ENCODE peak calls at places on chromosomes 1 and 21, in six cellular contexts. Y is posterior vena cava, Q is smooth muscle cell of the brain vasculature, J is erythroblast, N is GM12865, R is stomach. M is an unnamed sample.

GRCh38 chr1:48214820-48215219 is 7.7 kb upstream of the SLC5A9 start:
- DNase-seq in R (peak; percentile 63), Y (no peak), J (no peak), N (no peak), Q (no peak), M (no peak)

GRCh38 chr1:225468270-225469020 is 40.6 kb upstream of the LBR start:
- DNase-seq in J (no peak), Q (no peak), Y (peak; percentile 65), R (no peak), N (peak; percentile 31), M (no peak)

GRCh38 chr1:99481391-99481996 is 164.4 kb upstream of the PALMD start:
- DNase-seq in N (peak; percentile 65), J (peak; percentile 64), Q (peak; percentile 26), R (no peak), Y (no peak), M (peak; percentile 69)

GRCh38 chr1:8020032-8020431 is 6.1 kb downstream of the ERRFI1 start:
- DNase-seq in J (no peak), R (no peak), Y (no peak), Q (no peak), N (no peak), M (no peak)

GRCh38 chr1:68185743-68186142 is 46.6 kb downstream of the WLS start:
- DNase-seq in Q (no peak), R (no peak), J (no peak), Y (no peak), N (no peak), M (no peak)

GRCh38 chr21:27423073-27423472 is 456.2 kb upstream of the ADAMTS5 start:
- DNase-seq in Q (peak; percentile 79), N (no peak), Y (peak; percentile 92), R (peak; percentile 38), J (no peak), M (no peak)

GRCh38 chr1:6438047-6438525 is 13.5 kb downstream of the ESPN start:
- DNase-seq in Q (no peak), Y (no peak), J (peak; percentile 81), N (peak; percentile 75), R (peak; percentile 69), M (peak; percentile 89)

GRCh38 chr1:14841456-14841855 is 243.0 kb downstream of the KAZN start:
- DNase-seq in N (no peak), Q (no peak), Y (no peak), J (no peak), R (no peak), M (no peak)

GRCh38 chr1:157286646-157287420 is 148.6 kb upstream of the ETV3 start:
- DNase-seq in Q (no peak), Y (no peak), J (no peak), N (no peak), R (no peak), M (no peak)

GRCh38 chr1:72280714-72281113 is 1.6 kb downstream of the NEGR1 start:
- DNase-seq in Y (no peak), R (no peak), N (no peak), Q (no peak), J (no peak), M (no peak)

GRCh38 chr1:58971629-58972140 is 187.8 kb upstream of the JUN start:
- DNase-seq in J (peak; percentile 16), R (peak; percentile 32), Y (no peak), Q (no peak), N (no peak), M (no peak)

GRCh38 chr1:234709473-234710279 is 99.7 kb upstream of the IRF2BP2 start:
- DNase-seq in N (no peak), J (peak; percentile 86), R (no peak), Q (no peak), Y (no peak), M (peak; percentile 44)

GRCh38 chr1:2073382-2074230 is 23.4 kb downstream of the PRKCZ start:
- DNase-seq in Q (peak; percentile 13), J (no peak), Y (no peak), R (no peak), N (no peak), M (peak; percentile 32)

GRCh38 chr1:6141601-6142000 is 38.5 kb downstream of the CHD5 start:
- DNase-seq in N (peak; percentile 43), Y (no peak), R (no peak), J (peak; percentile 12), Q (no peak), M (peak; percentile 69)

M was measured in K562.